ENCODE peak calls at places on chromosomes 3 and 15, in seven cellular contexts. One of them, this sample, is unnamed. For H3K4me1, the result is how much of the 10 kb centered on the place peaks cover.

GRCh38 chr15:62524848-62525247 is 359.8 kb upstream of the C2CD4B start:
- DNase-seq in small intestine: no peak
- DNase-seq in OCI-LY7: no peak
- DNase-seq in fibroblast of lung: no peak
- DNase-seq in testis: no peak
- DNase-seq in mammary epithelial cell: peak
- DNase-seq in naive thymus-derived CD4-positive, alpha-beta T cell: no peak
- DNase-seq in this sample: no peak

GRCh38 chr15:42401544-42402478 is 42.5 kb downstream of the CAPN3 start:
- DNase-seq in small intestine: no peak
- DNase-seq in OCI-LY7: no peak
- DNase-seq in fibroblast of lung: no peak
- DNase-seq in testis: no peak
- DNase-seq in mammary epithelial cell: no peak
- DNase-seq in naive thymus-derived CD4-positive, alpha-beta T cell: no peak
- DNase-seq in this sample: no peak

GRCh38 chr3:14889943-14890342 is 57.4 kb upstream of the NR2C2 start:
- DNase-seq in small intestine: no peak
- DNase-seq in OCI-LY7: no peak
- DNase-seq in fibroblast of lung: no peak
- DNase-seq in testis: no peak
- DNase-seq in mammary epithelial cell: no peak
- DNase-seq in naive thymus-derived CD4-positive, alpha-beta T cell: no peak
- DNase-seq in this sample: no peak

GRCh38 chr15:38129531-38130199 is 123.0 kb upstream of the SPRED1 start:
- DNase-seq in small intestine: peak
- DNase-seq in OCI-LY7: peak
- DNase-seq in fibroblast of lung: peak
- DNase-seq in testis: peak
- DNase-seq in mammary epithelial cell: peak
- DNase-seq in naive thymus-derived CD4-positive, alpha-beta T cell: no peak
- DNase-seq in this sample: no peak

GRCh38 chr15:83248151-83248851 is 36.2 kb downstream of the BNC1 start:
- DNase-seq in small intestine: peak
- DNase-seq in OCI-LY7: peak
- DNase-seq in fibroblast of lung: peak
- DNase-seq in testis: peak
- DNase-seq in mammary epithelial cell: peak
- DNase-seq in naive thymus-derived CD4-positive, alpha-beta T cell: peak
- DNase-seq in this sample: peak

GRCh38 chr3:65523878-65524277 is 514.8 kb downstream of the MAGI1 start:
- DNase-seq in small intestine: no peak
- DNase-seq in OCI-LY7: no peak
- DNase-seq in fibroblast of lung: no peak
- DNase-seq in testis: no peak
- DNase-seq in mammary epithelial cell: no peak
- DNase-seq in naive thymus-derived CD4-positive, alpha-beta T cell: no peak
- DNase-seq in this sample: no peak

GRCh38 chr3:136559896-136560295 is 192.3 kb downstream of the STAG1 start:
- DNase-seq in small intestine: no peak
- DNase-seq in OCI-LY7: no peak
- DNase-seq in fibroblast of lung: peak
- DNase-seq in testis: no peak
- DNase-seq in mammary epithelial cell: peak
- DNase-seq in naive thymus-derived CD4-positive, alpha-beta T cell: no peak
- DNase-seq in this sample: peak

GRCh38 chr3:112638327-112639020 is 2.5 kb downstream of the CCDC80 start:
- DNase-seq in small intestine: no peak
- DNase-seq in OCI-LY7: no peak
- DNase-seq in fibroblast of lung: no peak
- DNase-seq in testis: no peak
- DNase-seq in mammary epithelial cell: no peak
- DNase-seq in naive thymus-derived CD4-positive, alpha-beta T cell: no peak
- DNase-seq in this sample: no peak

GRCh38 chr15:101107625-101108457 is 144.0 kb downstream of the CHSY1 start:
- DNase-seq in small intestine: no peak
- DNase-seq in OCI-LY7: no peak
- DNase-seq in fibroblast of lung: no peak
- DNase-seq in testis: no peak
- DNase-seq in mammary epithelial cell: no peak
- DNase-seq in naive thymus-derived CD4-positive, alpha-beta T cell: no peak
- DNase-seq in this sample: no peak

GRCh38 chr3:134353831-134354611 is 20.2 kb downstream of the AMOTL2 start:
- DNase-seq in small intestine: peak
- DNase-seq in OCI-LY7: peak
- DNase-seq in fibroblast of lung: no peak
- DNase-seq in testis: no peak
- DNase-seq in mammary epithelial cell: no peak
- DNase-seq in naive thymus-derived CD4-positive, alpha-beta T cell: no peak
- DNase-seq in this sample: no peak

GRCh38 chr3:47404955-47405790 is 24.4 kb downstream of the PTPN23 start:
- DNase-seq in small intestine: no peak
- DNase-seq in OCI-LY7: no peak
- DNase-seq in fibroblast of lung: peak
- DNase-seq in testis: peak
- DNase-seq in mammary epithelial cell: peak
- DNase-seq in naive thymus-derived CD4-positive, alpha-beta T cell: no peak
- DNase-seq in this sample: no peak

GRCh38 chr3:54122802-54123537 is 618 bp downstream of the CACNA2D3 start:
- DNase-seq in small intestine: no peak
- DNase-seq in OCI-LY7: no peak
- DNase-seq in fibroblast of lung: no peak
- DNase-seq in testis: peak
- DNase-seq in mammary epithelial cell: peak
- DNase-seq in naive thymus-derived CD4-positive, alpha-beta T cell: no peak
- DNase-seq in this sample: no peak

GRCh38 chr3:54122046-54122801 is at the start of gene CACNA2D3:
- DNase-seq in small intestine: peak
- DNase-seq in OCI-LY7: no peak
- DNase-seq in fibroblast of lung: peak
- DNase-seq in testis: peak
- DNase-seq in mammary epithelial cell: peak
- DNase-seq in naive thymus-derived CD4-positive, alpha-beta T cell: no peak
- DNase-seq in this sample: peak

GRCh38 chr3:54120657-54121403 is 1.5 kb upstream of the CACNA2D3 start:
- DNase-seq in small intestine: no peak
- DNase-seq in OCI-LY7: peak
- DNase-seq in fibroblast of lung: peak
- DNase-seq in testis: peak
- DNase-seq in mammary epithelial cell: peak
- DNase-seq in naive thymus-derived CD4-positive, alpha-beta T cell: no peak
- DNase-seq in this sample: no peak

GRCh38 chr3:54123538-54124196 is 1.3 kb downstream of the CACNA2D3 start:
- DNase-seq in small intestine: no peak
- DNase-seq in OCI-LY7: no peak
- DNase-seq in fibroblast of lung: peak
- DNase-seq in testis: peak
- DNase-seq in mammary epithelial cell: no peak
- DNase-seq in naive thymus-derived CD4-positive, alpha-beta T cell: no peak
- DNase-seq in this sample: no peak

GRCh38 chr3:54121404-54122045 is 827 bp upstream of the CACNA2D3 start:
- DNase-seq in small intestine: no peak
- DNase-seq in OCI-LY7: peak
- DNase-seq in fibroblast of lung: peak
- DNase-seq in testis: peak
- DNase-seq in mammary epithelial cell: no peak
- DNase-seq in naive thymus-derived CD4-positive, alpha-beta T cell: no peak
- DNase-seq in this sample: peak
- H3K4me3 ChIP-seq in small intestine: peak
- H3K4me3 ChIP-seq in OCI-LY7: peak
- H3K4me3 ChIP-seq in fibroblast of lung: peak
- H3K4me3 ChIP-seq in testis: peak
- H3K4me3 ChIP-seq in mammary epithelial cell: peak
- H3K4me3 ChIP-seq in naive thymus-derived CD4-positive, alpha-beta T cell: no peak
- H3K4me3 ChIP-seq in this sample: peak

DNA sequence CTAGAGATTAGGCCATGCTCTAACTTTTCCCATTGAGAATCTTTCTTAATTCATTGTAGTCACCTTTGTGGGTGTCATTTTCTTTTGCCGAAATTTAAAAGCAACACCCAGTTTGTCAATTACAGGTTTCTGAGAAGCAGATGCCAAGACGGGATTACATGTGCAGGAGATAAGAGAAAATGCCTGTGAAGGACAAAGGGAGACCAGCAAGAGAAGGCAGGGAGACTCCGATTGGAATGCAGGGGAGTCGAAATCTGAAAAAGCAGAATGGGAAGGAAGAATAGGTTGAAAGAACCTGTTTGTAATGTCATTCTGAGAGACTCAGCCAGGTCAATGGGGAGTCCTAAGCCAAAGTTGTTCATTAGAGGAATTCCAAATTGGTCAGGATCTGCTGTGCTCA is 3.6 kb upstream of the DPH6 start:
- DNase-seq in small intestine: no peak
- DNase-seq in OCI-LY7: no peak
- DNase-seq in fibroblast of lung: no peak
- DNase-seq in testis: no peak
- DNase-seq in mammary epithelial cell: no peak
- DNase-seq in naive thymus-derived CD4-positive, alpha-beta T cell: no peak
- DNase-seq in this sample: no peak
- H3K4me1 ChIP-seq in small intestine: under half
- H3K4me1 ChIP-seq in OCI-LY7: under half
- H3K4me1 ChIP-seq in fibroblast of lung: under half
- H3K4me1 ChIP-seq in testis: under half
- H3K4me1 ChIP-seq in mammary epithelial cell: under half
- H3K4me1 ChIP-seq in naive thymus-derived CD4-positive, alpha-beta T cell: under half
- H3K4me1 ChIP-seq in this sample: under half

GRCh38 chr3:12974316-12974715 is 98.9 kb downstream of the IQSEC1 start:
- DNase-seq in small intestine: no peak
- DNase-seq in OCI-LY7: no peak
- DNase-seq in fibroblast of lung: peak
- DNase-seq in testis: no peak
- DNase-seq in mammary epithelial cell: no peak
- DNase-seq in naive thymus-derived CD4-positive, alpha-beta T cell: no peak
- DNase-seq in this sample: no peak

GRCh38 chr3:12973827-12974226 is 99.4 kb downstream of the IQSEC1 start:
- DNase-seq in small intestine: no peak
- DNase-seq in OCI-LY7: no peak
- DNase-seq in fibroblast of lung: no peak
- DNase-seq in testis: no peak
- DNase-seq in mammary epithelial cell: no peak
- DNase-seq in naive thymus-derived CD4-positive, alpha-beta T cell: no peak
- DNase-seq in this sample: no peak

GRCh38 chr3:12972791-12973702 is 100.2 kb downstream of the IQSEC1 start:
- DNase-seq in small intestine: no peak
- DNase-seq in OCI-LY7: no peak
- DNase-seq in fibroblast of lung: no peak
- DNase-seq in testis: no peak
- DNase-seq in mammary epithelial cell: no peak
- DNase-seq in naive thymus-derived CD4-positive, alpha-beta T cell: no peak
- DNase-seq in this sample: no peak

GRCh38 chr3:12975748-12976522 is 97.3 kb downstream of the IQSEC1 start:
- DNase-seq in small intestine: no peak
- DNase-seq in OCI-LY7: no peak
- DNase-seq in fibroblast of lung: no peak
- DNase-seq in testis: no peak
- DNase-seq in mammary epithelial cell: no peak
- DNase-seq in naive thymus-derived CD4-positive, alpha-beta T cell: no peak
- DNase-seq in this sample: no peak

DNA sequence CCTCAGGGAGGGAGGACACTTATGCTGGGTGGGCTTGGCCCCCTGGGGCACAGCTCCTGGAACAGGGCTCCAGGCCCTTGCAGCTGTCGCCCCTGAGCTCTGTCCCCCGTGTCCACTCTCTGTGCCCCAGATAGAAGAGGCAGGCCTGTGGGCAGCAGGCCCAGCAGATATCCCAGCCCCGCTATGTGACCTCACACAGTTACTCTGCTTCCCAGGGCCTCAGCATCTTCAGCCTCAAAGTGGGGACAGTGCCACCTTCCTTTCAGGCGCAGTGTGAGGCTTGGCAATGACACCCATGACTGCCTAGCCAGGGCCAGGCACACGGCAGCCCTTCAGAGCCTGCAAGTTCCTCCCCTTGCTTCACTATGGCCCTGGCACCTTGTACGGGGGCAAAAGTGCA is 98.4 kb downstream of the IQSEC1 start:
- DNase-seq in small intestine: no peak
- DNase-seq in OCI-LY7: no peak
- DNase-seq in fibroblast of lung: no peak
- DNase-seq in testis: no peak
- DNase-seq in mammary epithelial cell: no peak
- DNase-seq in naive thymus-derived CD4-positive, alpha-beta T cell: no peak
- DNase-seq in this sample: no peak
- H3K4me3 ChIP-seq in small intestine: no peak
- H3K4me3 ChIP-seq in OCI-LY7: no peak
- H3K4me3 ChIP-seq in fibroblast of lung: no peak
- H3K4me3 ChIP-seq in testis: no peak
- H3K4me3 ChIP-seq in mammary epithelial cell: no peak
- H3K4me3 ChIP-seq in naive thymus-derived CD4-positive, alpha-beta T cell: no peak
- H3K4me3 ChIP-seq in this sample: no peak

GRCh38 chr15:71275098-71275497 is 159.8 kb downstream of the THSD4 start:
- DNase-seq in small intestine: peak
- DNase-seq in OCI-LY7: no peak
- DNase-seq in fibroblast of lung: peak
- DNase-seq in testis: no peak
- DNase-seq in mammary epithelial cell: peak
- DNase-seq in naive thymus-derived CD4-positive, alpha-beta T cell: no peak
- DNase-seq in this sample: no peak

GRCh38 chr15:71274448-71274798 is 159.2 kb downstream of the THSD4 start:
- DNase-seq in small intestine: no peak
- DNase-seq in OCI-LY7: no peak
- DNase-seq in fibroblast of lung: no peak
- DNase-seq in testis: no peak
- DNase-seq in mammary epithelial cell: no peak
- DNase-seq in naive thymus-derived CD4-positive, alpha-beta T cell: no peak
- DNase-seq in this sample: no peak

GRCh38 chr15:71276355-71276665 is 161.0 kb downstream of the THSD4 start:
- DNase-seq in small intestine: peak
- DNase-seq in OCI-LY7: no peak
- DNase-seq in fibroblast of lung: no peak
- DNase-seq in testis: no peak
- DNase-seq in mammary epithelial cell: peak
- DNase-seq in naive thymus-derived CD4-positive, alpha-beta T cell: no peak
- DNase-seq in this sample: no peak

GRCh38 chr15:71273731-71274447 is 158.6 kb downstream of the THSD4 start:
- DNase-seq in small intestine: peak
- DNase-seq in OCI-LY7: no peak
- DNase-seq in fibroblast of lung: peak
- DNase-seq in testis: no peak
- DNase-seq in mammary epithelial cell: no peak
- DNase-seq in naive thymus-derived CD4-positive, alpha-beta T cell: no peak
- DNase-seq in this sample: no peak

DNA sequence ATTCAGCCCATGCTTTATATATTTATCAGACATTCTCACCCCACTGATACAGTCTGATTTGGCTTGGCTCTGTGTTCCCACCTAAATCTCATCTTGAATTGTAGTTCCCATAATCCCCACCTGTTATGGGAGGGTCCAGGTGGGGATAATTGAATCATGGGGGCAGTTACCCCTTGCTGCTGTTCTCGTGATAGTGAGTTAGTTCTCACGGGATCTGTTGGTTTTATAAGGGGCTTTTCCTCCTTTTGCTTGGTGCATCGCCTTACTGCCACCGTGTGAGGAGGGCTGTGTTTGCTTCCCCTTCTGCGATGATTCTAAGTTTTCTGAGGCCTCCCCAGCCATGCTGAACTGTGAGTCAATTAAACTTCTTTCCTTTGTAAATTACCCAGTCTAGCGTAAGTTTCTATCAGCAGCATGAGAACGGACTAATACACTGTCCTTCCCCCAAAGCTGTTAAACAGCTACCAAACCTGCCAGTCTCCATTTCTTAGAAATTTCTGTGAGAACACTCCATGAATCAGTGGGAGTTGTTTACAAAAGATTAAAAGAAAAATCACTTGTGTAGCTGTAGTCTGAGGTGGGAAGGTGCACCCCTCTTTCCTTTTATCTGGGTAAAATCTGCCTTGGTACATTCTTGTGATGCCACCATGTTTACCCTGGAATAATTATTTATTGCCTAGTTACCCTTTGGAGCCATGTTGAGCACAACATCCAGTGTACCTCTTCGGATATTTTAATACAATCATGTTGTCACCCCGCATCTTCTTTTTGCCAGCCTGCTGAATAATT is 160.5 kb downstream of the THSD4 start:
- DNase-seq in small intestine: no peak
- DNase-seq in OCI-LY7: no peak
- DNase-seq in fibroblast of lung: no peak
- DNase-seq in testis: no peak
- DNase-seq in mammary epithelial cell: no peak
- DNase-seq in naive thymus-derived CD4-positive, alpha-beta T cell: no peak
- DNase-seq in this sample: no peak
- H3K4me1 ChIP-seq in small intestine: under half
- H3K4me1 ChIP-seq in OCI-LY7: under half
- H3K4me1 ChIP-seq in fibroblast of lung: under half
- H3K4me1 ChIP-seq in testis: under half
- H3K4me1 ChIP-seq in mammary epithelial cell: half or more
- H3K4me1 ChIP-seq in naive thymus-derived CD4-positive, alpha-beta T cell: under half
- H3K4me1 ChIP-seq in this sample: under half